ENCODE peak calls at places on chromosomes 16 and 17, in five cellular contexts. A, X, Z, U and T are unnamed samples. For H3K27me3, the result is how much of the 10 kb centered on the place peaks cover.

GRCh38 chr16:28534542-28535373 is 4.0 kb downstream of the NUPR1 start:
- DNase-seq in A (peak), X (no peak), Z (no peak), U (peak), T (no peak)

GRCh38 chr16:50742521-50743150 is 750 bp downstream of the CYLD start:
- DNase-seq in A (peak), X (no peak), Z (peak), U (peak), T (peak)

GRCh38 chr17:68424861-68425260 is 32.4 kb downstream of the WIPI1 start:
- DNase-seq in A (no peak), X (no peak), Z (no peak), U (no peak), T (peak)

GRCh38 chr17:76481091-76481655 is 13.8 kb downstream of the AANAT start:
- DNase-seq in A (no peak), X (no peak), Z (no peak), U (no peak), T (no peak)

GRCh38 chr16:67092227-67092626 is 17.5 kb upstream of the PHAF1 start:
- DNase-seq in A (no peak), X (no peak), Z (peak), U (no peak), T (no peak)

GRCh38 chr16:31537362-31537921 is 9.7 kb downstream of the AHSP start:
- DNase-seq in A (no peak), X (no peak), Z (no peak), U (peak), T (no peak)

GRCh38 chr16:56916571-56917403 is 15.2 kb upstream of the HERPUD1 start:
- DNase-seq in A (no peak), X (no peak), Z (no peak), U (no peak), T (no peak)

GRCh38 chr17:21452377-21453143 is 76.4 kb downstream of the KCNJ12 start:
- DNase-seq in A (peak), X (peak), Z (peak), U (peak), T (peak)

GRCh38 chr17:21302711-21303425 is 18.4 kb downstream of the MAP2K3 start:
- DNase-seq in A (no peak), X (no peak), Z (no peak), U (peak), T (no peak)

GRCh38 chr16:31177136-31177535 is 2.8 kb upstream of the FUS start:
- DNase-seq in A (no peak), X (no peak), Z (peak), U (no peak), T (peak)

GRCh38 chr16:89534147-89534788 is 26.1 kb downstream of the SPG7 start:
- DNase-seq in A (no peak), X (no peak), Z (no peak), U (no peak), T (peak)

GRCh38 chr16:8254425-8254824 is 335.9 kb downstream of the TMEM114 start:
- DNase-seq in A (no peak), X (no peak), Z (no peak), U (no peak), T (no peak)

GRCh38 chr16:89861648-89862047 is 11.7 kb upstream of the TCF25 start:
- DNase-seq in A (no peak), X (no peak), Z (no peak), U (no peak), T (no peak)

GRCh38 chr17:40090234-40091111 is 9.9 kb downstream of the NR1D1 start:
- DNase-seq in A (no peak), X (peak), Z (no peak), U (no peak), T (no peak)

GRCh38 chr17:1197379-1197778 is 17.6 kb upstream of the ABR start:
- DNase-seq in A (no peak), X (peak), Z (peak), U (peak), T (no peak)

GRCh38 chr16:8512941-8513624 is 77.2 kb downstream of the TMEM114 start:
- DNase-seq in A (no peak), X (no peak), Z (no peak), U (no peak), T (no peak)

GRCh38 chr16:30903596-30903995 is 7.2 kb downstream of the CTF1 start:
- DNase-seq in A (no peak), X (no peak), Z (no peak), U (no peak), T (no peak)

GRCh38 chr17:68378202-68379149 is 78.8 kb downstream of the WIPI1 start:
- DNase-seq in A (peak), X (peak), Z (peak), U (peak), T (peak)

GRCh38 chr17:43813386-43813785 is 19.6 kb downstream of the MPP3 start:
- DNase-seq in A (no peak), X (no peak), Z (no peak), U (no peak), T (no peak)

GRCh38 chr16:28157768-28158535 is 53.8 kb downstream of the XPO6 start:
- DNase-seq in A (no peak), X (no peak), Z (no peak), U (no peak), T (no peak)

GRCh38 chr16:9821970-9822369 is 360.3 kb downstream of the GRIN2A start:
- DNase-seq in A (no peak), X (no peak), Z (no peak), U (no peak), T (no peak)

GRCh38 chr16:9823510-9823909 is 358.7 kb downstream of the GRIN2A start:
- DNase-seq in A (no peak), X (no peak), Z (peak), U (no peak), T (no peak)

GRCh38 chr16:9826630-9827029 is 355.6 kb downstream of the GRIN2A start:
- DNase-seq in A (no peak), X (no peak), Z (no peak), U (no peak), T (no peak)

GRCh38 chr16:9821331-9821730 is 360.9 kb downstream of the GRIN2A start:
- DNase-seq in A (no peak), X (no peak), Z (no peak), U (no peak), T (no peak)

GRCh38 chr16:9824191-9824590 is 358.0 kb downstream of the GRIN2A start:
- DNase-seq in A (no peak), X (no peak), Z (no peak), U (no peak), T (no peak)
- H3K4me3 ChIP-seq in A (no peak), X (no peak), Z (no peak), U (no peak), T (no peak)

GRCh38 chr17:8095361-8095760 is 7.8 kb upstream of the ALOX12B start:
- DNase-seq in A (no peak), X (no peak), Z (no peak), U (no peak), T (no peak)
- H3K27me3 ChIP-seq in A (half or more), X (under half), Z (under half), U (under half), T (under half)

GRCh38 chr17:41654908-41655607 is 30.7 kb upstream of the KRT17 start:
- DNase-seq in A (no peak), X (no peak), Z (no peak), U (no peak), T (peak)
- H3K4me3 ChIP-seq in A (no peak), X (no peak), Z (no peak), U (no peak), T (peak)

GRCh38 chr17:81394831-81395599 is at the start of gene BAHCC1:
- DNase-seq in A (peak), X (peak), Z (peak), U (peak), T (peak)
- H3K27me3 ChIP-seq in A (under half), X (under half), Z (under half), U (under half), T (under half)

GRCh38 chr17:17206149-17206912 is at the start of gene PLD6:
- DNase-seq in A (peak), X (peak), Z (peak), U (peak), T (peak)

GRCh38 chr17:17205368-17206148 is 575 bp downstream of the PLD6 start:
- DNase-seq in A (peak), X (peak), Z (peak), U (peak), T (peak)

GRCh38 chr17:17203173-17203730 is 2.9 kb downstream of the PLD6 start:
- DNase-seq in A (no peak), X (no peak), Z (no peak), U (no peak), T (no peak)

GRCh38 chr17:17204041-17204591 is 2.0 kb downstream of the PLD6 start:
- DNase-seq in A (peak), X (no peak), Z (no peak), U (no peak), T (no peak)

GRCh38 chr17:17204635-17205231 is 1.4 kb downstream of the PLD6 start:
- DNase-seq in A (no peak), X (no peak), Z (no peak), U (no peak), T (no peak)
- H3K4me3 ChIP-seq in A (peak), X (peak), Z (peak), U (peak), T (peak)

GRCh38 chr17:48576479-48577309 is 1.5 kb downstream of the HOXB4 start:
- DNase-seq in A (no peak), X (peak), Z (peak), U (peak), T (no peak)

GRCh38 chr17:48575673-48576478 is 2.3 kb downstream of the HOXB4 start:
- DNase-seq in A (no peak), X (no peak), Z (no peak), U (no peak), T (no peak)

GRCh38 chr17:48575066-48575582 is 3.0 kb downstream of the HOXB4 start:
- DNase-seq in A (no peak), X (no peak), Z (peak), U (no peak), T (no peak)

GRCh38 chr17:48571826-48572417 is 6.2 kb downstream of the HOXB4 start:
- DNase-seq in A (no peak), X (no peak), Z (no peak), U (no peak), T (no peak)

DNA sequence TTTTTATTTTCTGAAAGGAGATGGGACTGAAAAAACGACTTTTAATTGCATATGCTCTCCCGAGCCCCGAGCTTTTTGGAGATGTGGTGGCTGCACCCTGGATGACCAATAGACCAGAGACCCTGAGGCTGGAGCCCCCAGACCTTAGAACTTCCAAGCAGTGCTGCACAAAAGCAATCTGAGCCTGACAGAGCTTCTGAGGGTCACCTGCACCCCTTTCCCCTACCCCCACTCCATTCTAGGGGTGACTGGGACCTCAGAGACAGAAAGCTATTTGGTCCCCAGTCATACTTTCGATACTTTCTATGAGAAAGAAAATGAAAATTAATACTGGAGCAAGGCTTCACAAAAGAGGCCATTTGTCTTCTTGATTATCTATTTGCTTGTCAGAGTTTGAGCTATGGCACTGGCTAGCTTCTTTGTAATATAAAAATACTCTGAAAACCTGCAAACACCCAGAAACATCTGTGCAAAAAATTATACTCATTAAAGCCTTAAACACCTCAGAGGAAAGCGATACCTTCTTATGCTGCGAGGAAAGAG is 3.6 kb downstream of the HOXB4 start:
- DNase-seq in A (no peak), X (no peak), Z (no peak), U (no peak), T (no peak)
- H3K27me3 ChIP-seq in A (half or more), X (under half), Z (under half), U (half or more), T (half or more)

GRCh38 chr16:1039762-1040161 is 32.8 kb upstream of the SSTR5 start:
- DNase-seq in A (no peak), X (no peak), Z (no peak), U (no peak), T (no peak)
- H3K4me3 ChIP-seq in A (no peak), X (no peak), Z (no peak), U (no peak), T (no peak)

DNA sequence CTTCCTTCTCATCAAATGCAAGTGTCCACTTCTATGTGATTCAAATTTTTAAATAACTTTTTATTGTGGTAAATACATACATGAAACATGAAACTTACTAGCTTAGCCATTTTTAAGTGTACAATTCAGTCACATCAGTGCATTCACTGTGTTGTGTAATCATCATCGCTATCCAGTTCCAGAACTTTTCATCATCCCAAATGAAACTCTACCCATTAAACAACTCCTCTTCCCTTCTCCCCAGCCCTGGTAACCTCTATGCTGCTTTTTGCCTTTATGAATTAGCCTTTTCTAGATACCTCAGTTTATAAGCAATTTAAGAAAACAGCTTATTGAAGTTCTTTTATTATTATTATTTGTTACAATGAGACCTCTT is 41.1 kb upstream of the IL34 start:
- DNase-seq in A (no peak), X (no peak), Z (no peak), U (no peak), T (no peak)
- H3K27me3 ChIP-seq in A (under half), X (under half), Z (under half), U (under half), T (under half)

GRCh38 chr17:59370580-59371299 is 39.3 kb downstream of the YPEL2 start:
- DNase-seq in A (no peak), X (no peak), Z (no peak), U (peak), T (no peak)
- H3K4me3 ChIP-seq in A (peak), X (no peak), Z (no peak), U (peak), T (no peak)

GRCh38 chr17:9022553-9023388 is 1.5 kb downstream of the NTN1 start:
- DNase-seq in A (peak), X (no peak), Z (peak), U (peak), T (no peak)

GRCh38 chr17:9024497-9024896 is 3.2 kb downstream of the NTN1 start:
- DNase-seq in A (no peak), X (no peak), Z (no peak), U (no peak), T (no peak)

GRCh38 chr17:9021158-9021984 is at the start of gene NTN1:
- DNase-seq in A (peak), X (peak), Z (peak), U (peak), T (no peak)

GRCh38 chr17:9021985-9022552 is 759 bp downstream of the NTN1 start:
- DNase-seq in A (peak), X (peak), Z (peak), U (peak), T (no peak)

DNA sequence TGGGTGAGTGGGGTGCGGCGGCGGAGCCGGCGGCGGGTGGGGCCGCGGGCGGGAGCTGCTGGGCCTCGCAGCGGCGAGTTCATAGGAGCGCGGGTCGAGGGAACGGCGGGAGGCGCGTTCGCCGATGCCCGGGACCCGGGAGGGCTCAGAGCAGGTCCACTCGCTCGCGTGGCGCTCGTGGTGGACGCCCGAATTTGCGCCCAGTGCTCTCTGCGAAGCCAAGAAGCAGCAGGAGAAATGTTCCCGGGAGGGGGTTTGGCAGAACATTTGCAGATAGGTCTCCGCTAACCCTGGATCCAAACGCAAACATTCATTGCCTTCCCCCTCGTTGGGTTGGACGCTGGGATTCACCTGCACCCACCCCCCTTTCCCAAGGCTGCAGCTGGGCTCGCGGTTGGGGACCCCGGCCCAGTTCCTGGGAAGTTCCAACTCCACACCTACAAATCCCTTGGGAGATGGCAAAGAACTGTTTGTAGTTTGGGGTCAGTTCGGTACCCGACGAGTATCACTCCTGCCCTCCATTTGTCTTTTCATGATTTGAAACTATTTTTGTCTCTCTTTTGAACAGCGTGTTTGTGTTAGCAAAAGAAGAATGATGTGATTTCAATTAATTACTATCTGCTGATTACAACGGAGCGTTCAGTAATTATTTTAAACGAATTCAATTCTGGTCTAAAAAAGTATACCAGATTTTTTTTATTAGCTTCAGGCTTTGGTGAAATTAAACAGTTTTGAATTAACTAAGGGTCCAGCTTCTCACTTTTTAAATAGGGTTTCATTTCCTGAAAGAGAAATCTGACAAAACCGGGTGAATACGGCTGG is 2.3 kb downstream of the NTN1 start:
- DNase-seq in A (no peak), X (no peak), Z (no peak), U (no peak), T (no peak)
- H3K27me3 ChIP-seq in A (half or more), X (under half), Z (under half), U (under half), T (under half)